ENCODE peak calls at places on chromosome 11, in five cellular contexts. F is sigmoid colon; S is CD8-positive, alpha-beta T cell; X is coronary artery; L is K562. E is an unnamed sample.

GRCh38 chr11:70471254-70471653 is 72.9 kb downstream of the CTTN start:
- DNase-seq in L (peak; percentile 80), X (no peak), F (peak; percentile 47), S (no peak), E (no peak)

GRCh38 chr11:129457321-129457720 is 81.7 kb downstream of the BARX2 start:
- DNase-seq in S (no peak), F (no peak), X (no peak), L (no peak), E (no peak)

GRCh38 chr11:86408845-86409244 is 34.2 kb downstream of the CCDC81 start:
- DNase-seq in S (no peak), X (no peak), L (no peak), F (no peak), E (no peak)

GRCh38 chr11:117179048-117179999 is 781 bp downstream of the SIDT2 start:
- DNase-seq in S (peak; percentile 71), X (peak; percentile 76), L (peak; percentile 51), F (peak; percentile 68), E (no peak)

GRCh38 chr11:91382946-91383345 is 841.7 kb upstream of the FAT3 start:
- DNase-seq in F (no peak), X (no peak), L (no peak), S (no peak), E (no peak)

GRCh38 chr11:75543808-75544207 is 18.1 kb upstream of the GDPD5 start:
- DNase-seq in X (no peak), S (no peak), L (peak; percentile 70), F (no peak), E (no peak)

GRCh38 chr11:123579482-123579812 is 75.0 kb downstream of the SCN3B start:
- DNase-seq in L (no peak), X (no peak), S (no peak), F (no peak), E (no peak)

GRCh38 chr11:28009383-28009782 is 98.6 kb downstream of the KIF18A start:
- DNase-seq in F (no peak), X (no peak), L (no peak), S (no peak), E (no peak)

GRCh38 chr11:108135845-108136599 is 14.7 kb downstream of the ACAT1 start:
- DNase-seq in L (peak; percentile 27), F (no peak), X (no peak), S (no peak), E (no peak)

GRCh38 chr11:15970506-15971214 is 385.7 kb downstream of the SOX6 start:
- DNase-seq in F (no peak), L (peak; percentile 65), X (no peak), S (no peak), E (no peak)

GRCh38 chr11:64694821-64695365 is 28.1 kb downstream of the NRXN2 start:
- DNase-seq in X (no peak), S (no peak), L (no peak), F (no peak), E (no peak)

GRCh38 chr11:8698379-8698851 is 15.8 kb downstream of the RPL27A start:
- DNase-seq in L (no peak), F (peak; percentile 43), X (no peak), S (no peak), E (no peak)

GRCh38 chr11:61577383-61578118 is 3.3 kb downstream of the SYT7 start:
- DNase-seq in X (no peak), L (peak; percentile 31), S (no peak), F (no peak), E (no peak)

GRCh38 chr11:18617688-18618340 is 16.3 kb downstream of the SPTY2D1 start:
- DNase-seq in F (no peak), L (no peak), S (peak; percentile 55), X (peak; percentile 14), E (no peak)

GRCh38 chr11:18612394-18612793 is 12.8 kb downstream of the MISFA start:
- DNase-seq in L (no peak), X (no peak), S (no peak), F (no peak), E (no peak)

GRCh38 chr11:18615628-18616392 is 16.2 kb downstream of the MISFA start:
- DNase-seq in X (no peak), F (no peak), L (peak; percentile 14), S (no peak), E (no peak)

GRCh38 chr11:18611196-18611595 is 11.6 kb downstream of the MISFA start:
- DNase-seq in X (no peak), S (no peak), F (no peak), L (no peak), E (no peak)

DNA sequence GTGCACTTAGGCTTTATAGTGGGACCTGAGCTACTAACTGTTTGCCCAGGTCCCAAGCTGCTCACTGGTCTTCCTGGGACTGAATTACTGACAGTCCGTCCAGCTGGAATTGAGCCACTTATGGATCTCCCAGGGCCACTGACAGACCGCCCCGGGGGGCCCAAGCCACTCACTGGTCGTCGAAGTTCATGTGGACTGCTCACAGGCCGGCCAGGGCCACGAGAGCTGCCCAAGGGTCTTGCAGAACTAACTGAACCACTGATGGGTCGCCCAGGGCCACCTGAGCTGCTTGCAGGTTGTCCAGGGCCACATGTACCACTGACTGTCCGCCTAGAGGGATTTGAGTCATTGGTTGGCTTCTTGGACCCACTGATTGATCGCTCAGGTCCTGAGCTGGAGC is 15.1 kb downstream of the MISFA start:
- DNase-seq in S (no peak), L (no peak), F (no peak), X (peak; percentile 60), E (no peak)
- TF ChIP-seq CTCF in S (no peak), L (no peak), F (no peak), X (no peak), E (no peak)

DNA sequence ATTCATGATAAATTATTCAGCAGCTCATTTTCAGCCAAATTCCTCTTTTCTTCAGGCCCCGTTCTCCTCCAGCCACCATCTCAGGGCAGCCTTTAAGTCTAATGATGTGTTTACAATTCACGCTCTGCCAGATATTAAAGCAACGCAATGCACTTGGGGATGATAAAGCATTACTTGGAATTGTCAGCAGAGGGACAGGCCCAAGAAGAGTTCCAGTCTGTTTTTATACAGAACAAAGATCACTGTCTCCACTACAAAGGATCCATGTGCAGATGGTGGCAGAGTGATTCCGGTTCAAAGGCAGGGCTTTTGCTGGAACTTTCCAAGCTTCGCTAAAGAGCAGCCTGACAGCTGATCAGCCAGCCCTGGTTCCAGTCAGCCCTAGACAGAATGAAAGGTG is 13.7 kb upstream of the GALNT18 start:
- DNase-seq in X (no peak), L (no peak), F (no peak), S (no peak), E (no peak)
- TF ChIP-seq CTCF in X (no peak), L (no peak), F (peak; percentile 33), S (no peak), E (no peak)

DNA sequence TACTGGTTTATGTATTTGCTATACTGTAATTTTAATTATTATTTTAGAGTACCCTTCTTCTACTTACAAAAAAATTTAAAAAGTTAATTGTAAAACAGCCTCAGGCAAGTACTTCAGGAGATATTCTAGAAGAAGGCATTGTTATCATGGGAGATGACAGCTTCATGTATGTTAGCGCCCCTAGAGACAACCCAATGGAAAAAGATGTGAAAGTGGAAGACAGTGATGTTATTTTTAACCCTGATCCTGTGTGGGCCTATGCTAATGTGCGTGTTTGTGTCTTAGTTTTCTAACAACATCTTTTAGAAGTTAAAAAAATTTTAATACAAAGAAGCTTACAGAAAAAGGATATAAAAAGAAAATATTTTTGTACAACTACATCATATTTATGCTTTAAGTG is 205.0 kb downstream of the FAM76B start:
- DNase-seq in F (no peak), S (no peak), L (peak; percentile 27), X (no peak), E (no peak)
- TF ChIP-seq CTCF in F (no peak), S (no peak), L (peak; percentile 27), X (no peak), E (no peak)

GRCh38 chr11:12642040-12642439 is 32.2 kb upstream of the TEAD1 start:
- DNase-seq in S (no peak), F (no peak), L (peak; percentile 50), X (no peak), E (no peak)
- TF ChIP-seq CTCF in S (no peak), F (no peak), L (no peak), X (no peak), E (no peak)

GRCh38 chr11:68827733-68828132 is 14.0 kb downstream of the CPT1A start:
- DNase-seq in X (no peak), L (no peak), F (no peak), S (no peak), E (no peak)
- TF ChIP-seq CTCF in X (no peak), L (no peak), F (no peak), S (no peak), E (no peak)

GRCh38 chr11:66426314-66426713 is 5.5 kb downstream of the NPAS4 start:
- DNase-seq in F (no peak), X (no peak), L (no peak), S (no peak), E (no peak)

GRCh38 chr11:66432597-66432996 is 6.1 kb downstream of the MRPL11 start:
- DNase-seq in L (no peak), X (no peak), F (no peak), S (no peak), E (no peak)

GRCh38 chr11:66429983-66430602 is 8.6 kb downstream of the MRPL11 start:
- DNase-seq in L (peak; percentile 84), S (peak; percentile 76), X (peak; percentile 80), F (peak; percentile 90), E (peak; percentile 82)

DNA sequence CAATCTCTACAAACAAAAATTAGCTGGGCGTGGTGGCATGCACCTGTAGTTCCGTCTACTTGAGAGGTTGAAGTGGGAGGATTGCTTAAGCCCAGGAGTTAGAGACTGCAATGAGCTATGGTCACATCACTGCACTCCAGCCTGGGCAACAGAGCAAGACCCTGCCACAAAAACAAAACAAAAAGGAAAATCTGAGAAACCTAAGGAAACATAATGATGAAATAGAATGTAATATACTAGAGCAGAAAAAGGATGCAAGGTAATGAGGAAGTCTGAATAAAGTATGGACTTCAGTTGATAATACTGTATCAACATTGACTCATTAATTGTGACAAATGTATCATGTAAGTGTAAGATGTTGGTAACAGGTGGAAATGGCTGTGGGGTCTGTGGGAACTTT is 8.1 kb downstream of the NPAS4 start:
- DNase-seq in S (no peak), X (no peak), L (no peak), F (no peak), E (no peak)
- TF ChIP-seq CTCF in S (no peak), X (no peak), L (no peak), F (no peak), E (no peak)

DNA sequence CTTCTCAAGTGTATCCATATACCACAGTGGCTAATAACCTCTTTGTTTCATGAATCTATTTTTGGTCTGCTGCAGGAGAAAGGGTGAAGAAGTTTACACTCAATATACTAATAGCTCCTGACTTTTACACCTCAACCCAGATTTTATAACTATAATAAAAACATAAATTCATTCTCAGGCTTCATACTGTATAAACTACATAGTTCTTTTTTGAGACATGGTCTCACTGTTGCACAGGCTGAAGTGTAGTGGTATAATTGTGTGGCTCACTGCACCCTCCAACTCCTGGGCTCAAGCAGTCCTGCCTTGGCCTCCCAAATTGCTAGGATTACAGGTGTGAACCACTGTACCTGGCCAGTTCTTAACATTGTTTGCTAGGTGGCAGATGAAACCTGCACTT is 17.8 kb upstream of the CCDC179 start:
- DNase-seq in L (no peak), F (no peak), X (no peak), S (no peak), E (no peak)
- TF ChIP-seq CTCF in L (no peak), F (no peak), X (no peak), S (no peak), E (no peak)